ENCODE peak calls at places on chromosomes 12 and 14, in six cellular contexts. T, J, L, V, E and O are unnamed samples.

GRCh38 chr12:119715268-119715620 is 47.3 kb downstream of the PRKAB1 start:
- DNase-seq in L (no peak), V (no peak), E (no peak), T (no peak), J (no peak), O (no peak)

GRCh38 chr14:43898709-43899108 is 608.4 kb downstream of the FSCB start:
- DNase-seq in J (no peak), T (no peak), L (no peak), E (peak; percentile 0), V (no peak), O (no peak)

GRCh38 chr12:130438711-130439110 is 101.0 kb downstream of the PIWIL1 start:
- DNase-seq in V (no peak), T (no peak), L (no peak), E (no peak), J (no peak), O (no peak)

GRCh38 chr14:29757188-29757680 is 170.4 kb downstream of the PRKD1 start:
- DNase-seq in T (no peak), L (no peak), V (no peak), J (no peak), E (no peak), O (no peak)

GRCh38 chr14:78070344-78070743 is 99.8 kb upstream of the NRXN3 start:
- DNase-seq in V (no peak), L (no peak), J (no peak), T (no peak), E (no peak), O (no peak)

GRCh38 chr14:101451166-101451565 is 110.1 kb upstream of the DIO3 start:
- DNase-seq in L (no peak), E (no peak), V (no peak), T (no peak), J (no peak), O (no peak)

GRCh38 chr12:107761502-107761904 is 566 bp upstream of the PRDM4 start:
- DNase-seq in L (no peak), T (no peak), E (no peak), J (peak; percentile 8), V (no peak), O (no peak)

GRCh38 chr12:101040936-101041335 is 169.1 kb downstream of the SLC5A8 start:
- DNase-seq in T (no peak), E (no peak), V (no peak), J (no peak), L (no peak), O (no peak)

GRCh38 chr14:105525861-105526780 is at the start of gene TMEM121:
- DNase-seq in J (peak; percentile 27), E (peak; percentile 46), L (no peak), T (no peak), V (no peak), O (no peak)

GRCh38 chr12:62861157-62861535 is 73.8 kb downstream of the PPM1H start:
- DNase-seq in L (no peak), E (no peak), V (no peak), T (no peak), J (no peak), O (no peak)

GRCh38 chr14:92624764-92625163 is 111.2 kb downstream of the RIN3 start:
- DNase-seq in V (no peak), L (no peak), E (no peak), J (no peak), T (no peak), O (no peak)

GRCh38 chr14:44962573-44963528 is 861 bp downstream of the TOGARAM1 start:
- DNase-seq in V (no peak), E (peak; percentile 33), T (peak; percentile 8), J (no peak), L (peak; percentile 11), O (peak; percentile 7)

GRCh38 chr14:55062517-55063351 is 11.3 kb downstream of the MAPK1IP1L start:
- DNase-seq in E (no peak), T (no peak), L (no peak), V (no peak), J (no peak), O (no peak)

GRCh38 chr12:121522962-121523361 is 57.9 kb downstream of the KDM2B start:
- DNase-seq in E (no peak), L (no peak), J (no peak), T (no peak), V (no peak), O (no peak)

GRCh38 chr14:28653521-28653920 is 113.1 kb upstream of the FOXG1 start:
- DNase-seq in E (peak; percentile 44), V (no peak), J (peak; percentile 70), L (no peak), T (no peak), O (no peak)

GRCh38 chr14:59189822-59190368 is 1.4 kb downstream of the DAAM1 start:
- DNase-seq in E (peak; percentile 84), L (peak; percentile 94), V (no peak), J (peak; percentile 88), T (peak; percentile 42), O (peak; percentile 72)

GRCh38 chr12:32062841-32063240 is 43.8 kb upstream of the BICD1 start:
- DNase-seq in E (no peak), J (no peak), V (no peak), T (no peak), L (no peak), O (no peak)

GRCh38 chr12:42588981-42589464 is 523 bp downstream of the PRICKLE1 start:
- DNase-seq in V (no peak), E (peak; percentile 31), T (no peak), L (no peak), J (peak; percentile 17), O (no peak)

GRCh38 chr12:113479578-113480335 is 8.1 kb upstream of the LHX5 start:
- DNase-seq in V (peak; percentile 15), E (no peak), J (no peak), L (no peak), T (no peak), O (no peak)

GRCh38 chr14:77067632-77068514 is 30.2 kb upstream of the CIPC start:
- DNase-seq in T (peak; percentile 17), E (peak; percentile 79), J (peak; percentile 69), L (peak; percentile 38), V (peak; percentile 16), O (no peak)

GRCh38 chr12:67624355-67624754 is 24.2 kb upstream of the DYRK2 start:
- DNase-seq in L (no peak), E (no peak), T (no peak), J (no peak), V (no peak), O (no peak)

GRCh38 chr14:90785474-90785873 is 30.8 kb downstream of the TTC7B start:
- DNase-seq in V (no peak), E (peak; percentile 49), L (no peak), T (no peak), J (no peak), O (no peak)

GRCh38 chr12:90695415-90695814 is 259.6 kb downstream of the CCER1 start:
- DNase-seq in V (no peak), J (no peak), T (no peak), L (no peak), E (no peak), O (no peak)

GRCh38 chr12:52337054-52337453 is 15.9 kb upstream of the KRT83 start:
- DNase-seq in L (no peak), E (no peak), V (no peak), J (no peak), T (no peak), O (no peak)

GRCh38 chr12:53211476-53212381 is 4.7 kb upstream of the ITGB7 start:
- DNase-seq in L (no peak), V (no peak), J (peak; percentile 43), T (no peak), E (peak; percentile 48), O (no peak)

GRCh38 chr12:75480469-75480949 is at the start of gene GLIPR1:
- DNase-seq in L (peak; percentile 99), T (peak; percentile 36), E (peak; percentile 86), V (peak; percentile 46), J (no peak), O (peak; percentile 73)

GRCh38 chr12:56258068-56258819 is at the start of gene ANKRD52:
- DNase-seq in E (peak; percentile 80), T (peak; percentile 56), L (peak; percentile 66), J (peak; percentile 72), V (peak; percentile 69), O (no peak)

GRCh38 chr12:52085682-52086180 is 6.2 kb downstream of the SMIM41 start:
- DNase-seq in V (no peak), J (no peak), E (no peak), T (no peak), L (no peak), O (no peak)

GRCh38 chr14:103512701-103513611 is 9.7 kb downstream of the CKB start:
- DNase-seq in L (no peak), V (no peak), T (no peak), J (peak; percentile 48), E (no peak), O (peak; percentile 76)

GRCh38 chr12:75481013-75481705 is 604 bp downstream of the GLIPR1 start:
- DNase-seq in J (no peak), V (no peak), E (no peak), T (no peak), L (no peak), O (no peak)

GRCh38 chr12:68572650-68573049 is 38.0 kb upstream of the RAP1B start:
- DNase-seq in J (no peak), E (no peak), V (no peak), L (peak; percentile 15), T (no peak), O (no peak)

GRCh38 chr14:30227871-30228270 is 300.2 kb upstream of the PRKD1 start:
- DNase-seq in T (no peak), V (no peak), E (no peak), J (no peak), L (peak; percentile 51), O (peak; percentile 13)

GRCh38 chr12:118059645-118060275 is 1.2 kb downstream of the WSB2 start:
- DNase-seq in J (no peak), T (no peak), E (no peak), L (no peak), V (no peak), O (no peak)

GRCh38 chr12:92466391-92467305 is 236.1 kb upstream of the PLEKHG7 start:
- DNase-seq in T (no peak), V (no peak), E (no peak), J (no peak), L (no peak), O (no peak)

GRCh38 chr12:55996201-55996714 is 818 bp upstream of the SUOX start:
- DNase-seq in J (peak; percentile 67), L (peak; percentile 66), V (no peak), E (peak; percentile 77), T (peak; percentile 45), O (peak; percentile 25)

GRCh38 chr14:29085546-29085945 is 319.0 kb downstream of the FOXG1 start:
- DNase-seq in T (no peak), L (no peak), E (peak; percentile 8), V (no peak), J (no peak), O (no peak)